ENCODE peak calls at places on chromosome 1, in five cellular contexts. U, N, M, Z and A are unnamed samples.

GRCh38 chr1:208542309-208542708 is 298.1 kb upstream of the PLXNA2 start:
- DNase-seq in U (no peak), N (no peak), M (no peak), Z (no peak), A (no peak)

GRCh38 chr1:42176902-42177519 is 12.5 kb upstream of the GUCA2A start:
- DNase-seq in U (peak), N (peak), M (no peak), Z (peak), A (no peak)

GRCh38 chr1:53379662-53380002 is 51.8 kb upstream of the LRP8 start:
- DNase-seq in U (no peak), N (no peak), M (peak), Z (no peak), A (no peak)

GRCh38 chr1:203456577-203456976 is 19.0 kb upstream of the PRELP start:
- DNase-seq in U (no peak), N (no peak), M (no peak), Z (no peak), A (no peak)

GRCh38 chr1:153518562-153518961 is 17.2 kb downstream of the S100A6 start:
- DNase-seq in U (peak), N (no peak), M (no peak), Z (no peak), A (no peak)

GRCh38 chr1:240508950-240509349 is 103.0 kb downstream of the GREM2 start:
- DNase-seq in U (no peak), N (no peak), M (no peak), Z (no peak), A (no peak)

GRCh38 chr1:237851209-237851845 is 39.4 kb downstream of the ZP4 start:
- DNase-seq in U (peak), N (peak), M (peak), Z (peak), A (no peak)

GRCh38 chr1:145917595-145917994 is 922 bp downstream of the PEX11B start:
- DNase-seq in U (no peak), N (no peak), M (no peak), Z (no peak), A (no peak)

GRCh38 chr1:172727956-172728603 is 69.2 kb downstream of the FASLG start:
- DNase-seq in U (peak), N (peak), M (no peak), Z (no peak), A (no peak)

GRCh38 chr1:32470991-32471694 is 6.3 kb downstream of the ZBTB8B start:
- DNase-seq in U (peak), N (no peak), M (no peak), Z (no peak), A (no peak)

GRCh38 chr1:11320153-11320936 is 47.3 kb downstream of the UBIAD1 start:
- DNase-seq in U (peak), N (peak), M (no peak), Z (peak), A (peak)

GRCh38 chr1:2528016-2528415 is 1.6 kb upstream of the PANK4 start:
- DNase-seq in U (no peak), N (no peak), M (no peak), Z (no peak), A (no peak)

GRCh38 chr1:96973605-96974004 is 252.0 kb downstream of the PTBP2 start:
- DNase-seq in U (no peak), N (peak), M (no peak), Z (no peak), A (no peak)

GRCh38 chr1:38117444-38117887 is 70.9 kb upstream of the POU3F1 start:
- DNase-seq in U (peak), N (no peak), M (no peak), Z (no peak), A (no peak)

GRCh38 chr1:155208406-155208655 is 164 bp upstream of the MTX1 start:
- DNase-seq in U (no peak), N (no peak), M (no peak), Z (no peak), A (no peak)

GRCh38 chr1:169113613-169114119 is 7.2 kb downstream of the ATP1B1 start:
- DNase-seq in U (no peak), N (peak), M (no peak), Z (no peak), A (no peak)

GRCh38 chr1:167447521-167448136 is 70.7 kb downstream of the CD247 start:
- DNase-seq in U (peak), N (no peak), M (peak), Z (no peak), A (peak)

GRCh38 chr1:115810609-115811008 is 30.3 kb downstream of the NHLH2 start:
- DNase-seq in U (no peak), N (peak), M (no peak), Z (no peak), A (no peak)

GRCh38 chr1:155934933-155935590 is 849 bp upstream of the KHDC4 start:
- DNase-seq in U (peak), N (peak), M (no peak), Z (peak), A (no peak)

GRCh38 chr1:193367863-193368262 is 181.4 kb upstream of the B3GALT2 start:
- DNase-seq in U (no peak), N (no peak), M (no peak), Z (no peak), A (no peak)

GRCh38 chr1:188128761-188129160 is 1300.0 kb downstream of the PLA2G4A start:
- DNase-seq in U (no peak), N (peak), M (no peak), Z (peak), A (no peak)

GRCh38 chr1:31529999-31530705 is 46.2 kb upstream of the TINAGL1 start:
- DNase-seq in U (no peak), N (no peak), M (no peak), Z (no peak), A (no peak)

GRCh38 chr1:210252621-210253041 is 20.0 kb downstream of the SERTAD4 start:
- DNase-seq in U (peak), N (peak), M (peak), Z (peak), A (no peak)

GRCh38 chr1:228465571-228466146 is 21.5 kb upstream of the RNF187 start:
- DNase-seq in U (peak), N (no peak), M (no peak), Z (no peak), A (no peak)

GRCh38 chr1:193558491-193559028 is 372.1 kb upstream of the B3GALT2 start:
- DNase-seq in U (peak), N (peak), M (no peak), Z (no peak), A (no peak)

GRCh38 chr1:240667351-240667750 is 55.4 kb upstream of the GREM2 start:
- DNase-seq in U (no peak), N (peak), M (no peak), Z (no peak), A (no peak)

GRCh38 chr1:204343850-204344249 is 15.9 kb downstream of the PLEKHA6 start:
- DNase-seq in U (no peak), N (no peak), M (no peak), Z (no peak), A (no peak)

GRCh38 chr1:98196012-98196411 is 275.2 kb upstream of the DPYD start:
- DNase-seq in U (no peak), N (no peak), M (no peak), Z (no peak), A (no peak)

GRCh38 chr1:107806902-107807301 is 158.1 kb downstream of the VAV3 start:
- DNase-seq in U (no peak), N (no peak), M (no peak), Z (no peak), A (no peak)

GRCh38 chr1:40630488-40631223 is 34.8 kb downstream of the RIMS3 start:
- DNase-seq in U (peak), N (peak), M (no peak), Z (peak), A (no peak)

GRCh38 chr1:209569445-209570207 is 13.9 kb upstream of the CAMK1G start:
- DNase-seq in U (peak), N (peak), M (peak), Z (peak), A (peak)

GRCh38 chr1:214500349-214501055 is 50.9 kb downstream of the PTPN14 start:
- DNase-seq in U (no peak), N (no peak), M (no peak), Z (no peak), A (no peak)

GRCh38 chr1:19029191-19030085 is 73.0 kb upstream of the IFFO2 start:
- DNase-seq in U (peak), N (peak), M (no peak), Z (no peak), A (no peak)

GRCh38 chr1:32948905-32949304 is 15.7 kb downstream of the RNF19B start:
- DNase-seq in U (no peak), N (peak), M (no peak), Z (no peak), A (no peak)

GRCh38 chr1:63537940-63538339 is 14.6 kb downstream of the EFCAB7 start:
- DNase-seq in U (no peak), N (peak), M (no peak), Z (no peak), A (no peak)

GRCh38 chr1:205239078-205239477 is 11.3 kb downstream of the TMCC2 start:
- DNase-seq in U (no peak), N (no peak), M (no peak), Z (no peak), A (no peak)